ENCODE peak calls at places on chromosomes 3 and 15, in seven cellular contexts. One of them, this sample, is unnamed. For H3K4me1 and H3K9me3, the result is how much of the 10 kb centered on the place peaks cover.

GRCh38 chr3:4750306-4751056 is 228.8 kb upstream of the BHLHE40 start:
- DNase-seq in A549: no peak
- DNase-seq in GM12878: no peak
- DNase-seq in K562: no peak
- DNase-seq in HepG2: peak
- DNase-seq in SK-N-SH: no peak
- DNase-seq in HCT116: no peak
- DNase-seq in this sample: no peak

GRCh38 chr15:34708422-34708821 is 46.4 kb downstream of the GJD2 start:
- DNase-seq in A549: peak
- DNase-seq in SK-N-SH: peak
- DNase-seq in HepG2: peak
- DNase-seq in GM12878: no peak
- DNase-seq in K562: peak
- DNase-seq in HCT116: peak
- DNase-seq in this sample: peak

GRCh38 chr3:173709026-173709425 is 311.5 kb downstream of the NLGN1 start:
- DNase-seq in A549: no peak
- DNase-seq in HepG2: no peak
- DNase-seq in HCT116: no peak
- DNase-seq in K562: no peak
- DNase-seq in GM12878: no peak
- DNase-seq in SK-N-SH: no peak
- DNase-seq in this sample: no peak

GRCh38 chr3:17645074-17645698 is 97.2 kb downstream of the TBC1D5 start:
- DNase-seq in K562: peak
- DNase-seq in SK-N-SH: peak
- DNase-seq in A549: peak
- DNase-seq in GM12878: no peak
- DNase-seq in HepG2: peak
- DNase-seq in HCT116: peak
- DNase-seq in this sample: peak

GRCh38 chr3:98855811-98856400 is 45.6 kb downstream of the DCBLD2 start:
- DNase-seq in SK-N-SH: no peak
- DNase-seq in GM12878: no peak
- DNase-seq in HCT116: no peak
- DNase-seq in A549: no peak
- DNase-seq in HepG2: no peak
- DNase-seq in K562: no peak
- DNase-seq in this sample: no peak

GRCh38 chr3:141083831-141084624 is 32.9 kb downstream of the SPSB4 start:
- DNase-seq in HepG2: no peak
- DNase-seq in SK-N-SH: peak
- DNase-seq in K562: no peak
- DNase-seq in HCT116: no peak
- DNase-seq in GM12878: no peak
- DNase-seq in A549: no peak
- DNase-seq in this sample: no peak

GRCh38 chr3:147616998-147617619 is 207.9 kb downstream of the ZIC1 start:
- DNase-seq in K562: no peak
- DNase-seq in A549: no peak
- DNase-seq in HepG2: peak
- DNase-seq in SK-N-SH: peak
- DNase-seq in HCT116: peak
- DNase-seq in GM12878: no peak
- DNase-seq in this sample: no peak

GRCh38 chr3:156033428-156033827 is 87.0 kb upstream of the KCNAB1 start:
- DNase-seq in A549: no peak
- DNase-seq in SK-N-SH: no peak
- DNase-seq in HCT116: no peak
- DNase-seq in K562: no peak
- DNase-seq in GM12878: no peak
- DNase-seq in HepG2: no peak
- DNase-seq in this sample: no peak

GRCh38 chr3:123803521-123803920 is 80.6 kb downstream of the MYLK start:
- DNase-seq in K562: no peak
- DNase-seq in HepG2: no peak
- DNase-seq in HCT116: no peak
- DNase-seq in A549: no peak
- DNase-seq in SK-N-SH: no peak
- DNase-seq in GM12878: no peak
- DNase-seq in this sample: no peak

GRCh38 chr3:188350956-188351355 is 197.0 kb downstream of the LPP start:
- DNase-seq in SK-N-SH: no peak
- DNase-seq in HCT116: no peak
- DNase-seq in HepG2: no peak
- DNase-seq in GM12878: no peak
- DNase-seq in A549: no peak
- DNase-seq in K562: no peak
- DNase-seq in this sample: no peak

GRCh38 chr3:8653800-8654408 is 9.3 kb upstream of the SSUH2 start:
- DNase-seq in SK-N-SH: no peak
- DNase-seq in HepG2: peak
- DNase-seq in HCT116: no peak
- DNase-seq in A549: no peak
- DNase-seq in K562: no peak
- DNase-seq in GM12878: no peak
- DNase-seq in this sample: no peak

GRCh38 chr15:92271179-92271578 is 122.5 kb upstream of the ST8SIA2 start:
- DNase-seq in K562: no peak
- DNase-seq in HepG2: no peak
- DNase-seq in SK-N-SH: no peak
- DNase-seq in GM12878: no peak
- DNase-seq in A549: no peak
- DNase-seq in HCT116: no peak
- DNase-seq in this sample: no peak

GRCh38 chr15:28021281-28022039 is 77.7 kb downstream of the OCA2 start:
- DNase-seq in A549: peak
- DNase-seq in GM12878: no peak
- DNase-seq in HCT116: peak
- DNase-seq in K562: peak
- DNase-seq in SK-N-SH: peak
- DNase-seq in HepG2: peak
- DNase-seq in this sample: no peak

GRCh38 chr3:78645628-78646310 is 1122.0 kb downstream of the ROBO1 start:
- DNase-seq in HCT116: peak
- DNase-seq in K562: peak
- DNase-seq in SK-N-SH: peak
- DNase-seq in A549: peak
- DNase-seq in GM12878: peak
- DNase-seq in HepG2: peak
- DNase-seq in this sample: peak

GRCh38 chr15:22887157-22887951 is 48.9 kb downstream of the NIPA2 start:
- DNase-seq in HCT116: no peak
- DNase-seq in SK-N-SH: no peak
- DNase-seq in A549: no peak
- DNase-seq in K562: peak
- DNase-seq in GM12878: no peak
- DNase-seq in HepG2: no peak
- DNase-seq in this sample: no peak

GRCh38 chr3:171620825-171621434 is 160.7 kb upstream of the TNIK start:
- DNase-seq in GM12878: no peak
- DNase-seq in HCT116: peak
- DNase-seq in HepG2: no peak
- DNase-seq in K562: no peak
- DNase-seq in SK-N-SH: no peak
- DNase-seq in A549: no peak
- DNase-seq in this sample: no peak

GRCh38 chr3:160169139-160169830 is 55.9 kb upstream of the C3orf80 start:
- DNase-seq in HCT116: no peak
- DNase-seq in A549: peak
- DNase-seq in K562: no peak
- DNase-seq in SK-N-SH: no peak
- DNase-seq in HepG2: no peak
- DNase-seq in GM12878: no peak
- DNase-seq in this sample: no peak

GRCh38 chr15:36458406-36458805 is 121.0 kb upstream of the CDIN1 start:
- DNase-seq in HCT116: no peak
- DNase-seq in SK-N-SH: peak
- DNase-seq in A549: no peak
- DNase-seq in GM12878: no peak
- DNase-seq in K562: no peak
- DNase-seq in HepG2: no peak
- DNase-seq in this sample: no peak
- TF ChIP-seq REST in HCT116: no peak
- TF ChIP-seq REST in SK-N-SH: no peak
- TF ChIP-seq REST in A549: no peak
- TF ChIP-seq REST in GM12878: no peak
- TF ChIP-seq REST in K562: no peak
- TF ChIP-seq REST in HepG2: no peak
- TF ChIP-seq REST in this sample: no peak

GRCh38 chr15:77018796-77019475 is 24.0 kb downstream of the PSTPIP1 start:
- DNase-seq in SK-N-SH: no peak
- DNase-seq in HepG2: no peak
- DNase-seq in GM12878: no peak
- DNase-seq in A549: no peak
- DNase-seq in HCT116: no peak
- DNase-seq in K562: no peak
- DNase-seq in this sample: no peak

GRCh38 chr15:77016321-77016695 is 21.4 kb downstream of the PSTPIP1 start:
- DNase-seq in K562: no peak
- DNase-seq in HepG2: no peak
- DNase-seq in HCT116: no peak
- DNase-seq in GM12878: no peak
- DNase-seq in SK-N-SH: no peak
- DNase-seq in A549: no peak
- DNase-seq in this sample: no peak

GRCh38 chr15:77017761-77018720 is 23.1 kb downstream of the PSTPIP1 start:
- DNase-seq in K562: no peak
- DNase-seq in HCT116: no peak
- DNase-seq in GM12878: no peak
- DNase-seq in SK-N-SH: no peak
- DNase-seq in HepG2: no peak
- DNase-seq in A549: no peak
- DNase-seq in this sample: no peak

GRCh38 chr15:77015651-77016320 is 20.9 kb downstream of the PSTPIP1 start:
- DNase-seq in GM12878: no peak
- DNase-seq in HCT116: no peak
- DNase-seq in A549: no peak
- DNase-seq in HepG2: no peak
- DNase-seq in K562: no peak
- DNase-seq in SK-N-SH: no peak
- DNase-seq in this sample: no peak

DNA sequence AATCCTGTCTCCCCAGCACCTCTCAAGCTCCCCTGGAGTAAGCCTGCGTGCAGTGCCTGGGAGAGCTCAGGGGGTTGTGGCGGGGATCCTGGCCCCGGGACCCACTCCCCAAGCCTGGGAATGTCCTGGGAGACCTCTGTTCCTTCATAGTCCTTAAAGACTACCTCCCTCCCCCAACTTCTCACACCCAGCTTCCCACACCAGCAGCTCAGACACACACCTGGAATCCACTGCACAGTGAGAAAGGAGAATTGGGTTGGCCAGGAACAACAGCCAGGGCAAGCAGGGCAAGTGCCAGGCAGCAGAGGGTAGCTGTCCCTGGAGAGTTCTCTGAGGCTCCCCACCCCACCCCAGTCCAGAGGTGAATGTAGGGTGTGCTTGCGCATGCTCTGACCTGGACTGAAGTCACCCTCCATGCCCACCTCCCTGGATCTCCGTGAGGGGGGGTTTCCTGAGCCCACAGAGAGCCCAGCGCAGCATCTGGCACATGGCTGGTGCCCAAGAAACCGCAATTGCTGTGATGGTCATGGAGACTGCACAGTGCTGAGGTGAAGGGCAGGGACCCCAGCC is 22.2 kb downstream of the PSTPIP1 start:
- DNase-seq in K562: no peak
- DNase-seq in A549: no peak
- DNase-seq in HepG2: no peak
- DNase-seq in GM12878: no peak
- DNase-seq in SK-N-SH: no peak
- DNase-seq in HCT116: no peak
- DNase-seq in this sample: no peak
- H3K4me1 ChIP-seq in K562: under half
- H3K4me1 ChIP-seq in A549: under half
- H3K4me1 ChIP-seq in HepG2: under half
- H3K4me1 ChIP-seq in GM12878: half or more
- H3K4me1 ChIP-seq in SK-N-SH: under half
- H3K4me1 ChIP-seq in HCT116: under half
- H3K4me1 ChIP-seq in this sample: under half

GRCh38 chr3:43046583-43046982 is 59.3 kb downstream of the POMGNT2 start:
- DNase-seq in HCT116: no peak
- DNase-seq in SK-N-SH: no peak
- DNase-seq in K562: no peak
- DNase-seq in GM12878: no peak
- DNase-seq in A549: no peak
- DNase-seq in HepG2: no peak
- DNase-seq in this sample: no peak

GRCh38 chr3:43043071-43043766 is 62.7 kb downstream of the POMGNT2 start:
- DNase-seq in GM12878: no peak
- DNase-seq in HCT116: no peak
- DNase-seq in SK-N-SH: no peak
- DNase-seq in HepG2: no peak
- DNase-seq in K562: no peak
- DNase-seq in A549: no peak
- DNase-seq in this sample: no peak

GRCh38 chr3:43053291-43053690 is 52.6 kb downstream of the POMGNT2 start:
- DNase-seq in K562: no peak
- DNase-seq in GM12878: no peak
- DNase-seq in HepG2: no peak
- DNase-seq in A549: no peak
- DNase-seq in SK-N-SH: no peak
- DNase-seq in HCT116: no peak
- DNase-seq in this sample: no peak

GRCh38 chr3:43043793-43044192 is 62.1 kb downstream of the POMGNT2 start:
- DNase-seq in GM12878: no peak
- DNase-seq in HCT116: no peak
- DNase-seq in HepG2: no peak
- DNase-seq in A549: no peak
- DNase-seq in SK-N-SH: no peak
- DNase-seq in K562: no peak
- DNase-seq in this sample: no peak

GRCh38 chr3:43048470-43048869 is 57.4 kb downstream of the POMGNT2 start:
- DNase-seq in HepG2: no peak
- DNase-seq in HCT116: no peak
- DNase-seq in K562: no peak
- DNase-seq in GM12878: no peak
- DNase-seq in SK-N-SH: no peak
- DNase-seq in A549: no peak
- DNase-seq in this sample: no peak
- H3K9me3 ChIP-seq in HepG2: under half
- H3K9me3 ChIP-seq in HCT116: under half
- H3K9me3 ChIP-seq in K562: under half
- H3K9me3 ChIP-seq in GM12878: under half
- H3K9me3 ChIP-seq in SK-N-SH: under half
- H3K9me3 ChIP-seq in A549: under half
- H3K9me3 ChIP-seq in this sample: under half

DNA sequence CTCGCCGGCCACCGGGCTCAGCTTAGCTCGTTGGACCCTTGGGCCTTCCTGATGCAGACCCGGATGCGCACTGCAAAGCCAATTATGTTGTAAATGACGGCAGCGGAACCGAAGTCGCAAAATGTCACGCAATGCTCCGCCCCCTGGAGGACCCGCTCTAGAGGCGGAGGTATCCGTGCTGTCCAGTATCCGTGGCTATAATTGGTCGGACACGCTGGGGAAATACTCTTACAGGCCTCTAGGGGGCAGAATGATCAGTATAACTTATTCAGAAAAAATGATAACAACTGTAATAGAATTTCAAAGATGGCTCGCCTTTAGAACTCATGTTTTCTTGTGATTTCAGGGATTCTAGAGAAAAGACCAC is at the start of gene PRR23B:
- DNase-seq in GM12878: no peak
- DNase-seq in SK-N-SH: peak
- DNase-seq in HCT116: no peak
- DNase-seq in K562: peak
- DNase-seq in HepG2: peak
- DNase-seq in A549: no peak
- DNase-seq in this sample: no peak
- TF ChIP-seq REST in GM12878: no peak
- TF ChIP-seq REST in SK-N-SH: no peak
- TF ChIP-seq REST in HCT116: no peak
- TF ChIP-seq REST in K562: no peak
- TF ChIP-seq REST in HepG2: no peak
- TF ChIP-seq REST in A549: no peak
- TF ChIP-seq REST in this sample: no peak